ENCODE peak calls at places on chromosomes 3 and 15, in nine cellular contexts. P is hepatocyte, Q is PC-3, L is GM23248, V is IMR-90, Y is GM12878, D is mesenchymal stem cell, G is GM23338, C is neuronal stem cell. M is an unnamed sample.

GRCh38 chr3:62670351-62670750 is 204.9 kb downstream of the CADPS start:
- DNase-seq in P (peak; percentile 18), Q (no peak), L (peak; percentile 63), V (no peak), Y (no peak), D (no peak), G (no peak), C (no peak), M (peak; percentile 44)

GRCh38 chr3:6326760-6327159 is 534.2 kb upstream of the GRM7 start:
- DNase-seq in P (no peak), Q (no peak), L (no peak), V (no peak), Y (no peak), D (no peak), G (no peak), C (peak; percentile 1), M (no peak)

GRCh38 chr3:51718547-51719412 is 11.9 kb downstream of the GRM2 start:
- DNase-seq in P (peak; percentile 78), Q (peak; percentile 80), L (peak; percentile 76), V (peak; percentile 20), Y (peak; percentile 23), D (peak; percentile 23), G (peak; percentile 93), C (peak; percentile 63), M (peak; percentile 7)

GRCh38 chr3:122246214-122246613 is 62.7 kb downstream of the CASR start:
- DNase-seq in P (no peak), Q (no peak), L (peak; percentile 32), V (peak; percentile 20), Y (no peak), D (peak; percentile 26), G (no peak), C (no peak), M (peak; percentile 57)

GRCh38 chr15:79994651-79995050 is 23.7 kb upstream of the BCL2A1 start:
- DNase-seq in P (no peak), Q (peak; percentile 67), L (peak; percentile 57), V (peak; percentile 59), Y (no peak), D (peak; percentile 20), G (no peak), C (no peak), M (no peak)

GRCh38 chr3:13845806-13846205 is 34.1 kb downstream of the WNT7A start:
- DNase-seq in P (no peak), Q (no peak), L (no peak), V (no peak), Y (no peak), D (no peak), G (no peak), C (no peak), M (no peak)

GRCh38 chr15:44796508-44796907 is 60.2 kb downstream of the TRIM69 start:
- DNase-seq in P (no peak), Q (no peak), L (no peak), V (no peak), Y (no peak), D (no peak), G (no peak), C (no peak), M (no peak)

GRCh38 chr15:95972136-95972553 is 358.4 kb upstream of the NR2F2 start:
- DNase-seq in P (peak; percentile 49), Q (no peak), L (peak; percentile 90), V (peak; percentile 85), Y (no peak), D (peak; percentile 59), G (no peak), C (no peak), M (peak; percentile 88)

GRCh38 chr15:58274885-58275284 is 136.7 kb downstream of the AQP9 start:
- DNase-seq in P (no peak), Q (no peak), L (no peak), V (no peak), Y (no peak), D (no peak), G (no peak), C (no peak), M (no peak)

GRCh38 chr3:58271901-58272501 is 34.0 kb upstream of the RPP14 start:
- DNase-seq in P (no peak), Q (peak; percentile 82), L (peak; percentile 93), V (peak; percentile 93), Y (no peak), D (peak; percentile 81), G (no peak), C (no peak), M (peak; percentile 92)

GRCh38 chr3:108103040-108103751 is 12.4 kb upstream of the CD47 start:
- DNase-seq in P (no peak), Q (no peak), L (no peak), V (no peak), Y (no peak), D (no peak), G (peak; percentile 20), C (no peak), M (no peak)

GRCh38 chr3:63295806-63296205 is 17.7 kb downstream of the SYNPR start:
- DNase-seq in P (no peak), Q (no peak), L (no peak), V (no peak), Y (no peak), D (no peak), G (no peak), C (no peak), M (no peak)

GRCh38 chr15:97684249-97684648 is 276.3 kb upstream of the ARRDC4 start:
- DNase-seq in P (no peak), Q (no peak), L (no peak), V (no peak), Y (no peak), D (no peak), G (no peak), C (no peak), M (no peak)

GRCh38 chr3:50268276-50268675 is 671 bp upstream of the SEMA3B start:
- DNase-seq in P (no peak), Q (no peak), L (no peak), V (no peak), Y (no peak), D (no peak), G (no peak), C (no peak), M (no peak)
- H3K4me1 ChIP-seq in P (peaks cover 89% of the 10 kb centered on the region), Q (peaks cover 62% of the 10 kb centered on the region), L (peaks cover 43% of the 10 kb centered on the region), V (peaks cover 67% of the 10 kb centered on the region), Y (peaks cover 5% of the 10 kb centered on the region), D (peaks cover 78% of the 10 kb centered on the region), G (peaks cover 48% of the 10 kb centered on the region), C (peaks cover 57% of the 10 kb centered on the region), M (peaks cover 64% of the 10 kb centered on the region)

GRCh38 chr15:35442734-35443133 is 103.2 kb downstream of the DPH6 start:
- DNase-seq in P (no peak), Q (no peak), L (peak; percentile 6), V (no peak), Y (no peak), D (no peak), G (no peak), C (no peak), M (peak; percentile 18)

GRCh38 chr15:35436422-35436821 is 109.5 kb downstream of the DPH6 start:
- DNase-seq in P (no peak), Q (no peak), L (no peak), V (no peak), Y (no peak), D (no peak), G (peak; percentile 37), C (no peak), M (no peak)

GRCh38 chr15:35440265-35440664 is 105.7 kb downstream of the DPH6 start:
- DNase-seq in P (no peak), Q (no peak), L (no peak), V (no peak), Y (no peak), D (no peak), G (no peak), C (no peak), M (no peak)

GRCh38 chr15:35437157-35437556 is 108.8 kb downstream of the DPH6 start:
- DNase-seq in P (no peak), Q (peak; percentile 37), L (peak; percentile 27), V (peak; percentile 23), Y (no peak), D (peak; percentile 43), G (peak; percentile 54), C (no peak), M (peak; percentile 32)

DNA sequence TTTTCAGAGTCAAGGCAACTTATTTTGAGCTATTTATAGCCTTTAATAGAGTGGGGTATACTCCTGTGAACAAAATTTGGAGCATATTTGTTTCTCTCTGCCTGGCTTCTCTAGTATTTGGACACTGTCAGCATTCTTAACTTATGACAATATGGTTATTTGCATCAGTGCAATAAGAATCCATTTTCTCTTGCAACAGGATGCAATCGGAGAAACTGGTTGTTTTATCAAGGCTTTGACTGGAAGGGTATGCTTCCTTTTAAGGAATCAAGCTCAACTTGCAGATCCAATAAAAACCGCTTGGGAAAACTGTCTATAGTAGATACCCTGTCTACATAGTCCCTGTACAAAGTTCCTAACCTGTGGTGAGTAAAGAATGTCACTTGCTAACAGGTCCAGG is 106.7 kb downstream of the DPH6 start:
- DNase-seq in P (no peak), Q (peak; percentile 6), L (peak; percentile 72), V (peak; percentile 88), Y (no peak), D (peak; percentile 70), G (no peak), C (no peak), M (peak; percentile 87)
- H2AFZ ChIP-seq in P (no peak overlapping the region), Q (no peak overlapping the region), L (peak overlapping the region; percentile 51), V (no peak overlapping the region), Y (no peak overlapping the region), D (no peak overlapping the region), G (no peak overlapping the region), C (no peak overlapping the region), M (no peak overlapping the region)

GRCh38 chr3:149534082-149534481 is 59.6 kb downstream of the TM4SF4 start:
- DNase-seq in P (no peak), Q (no peak), L (no peak), V (no peak), Y (no peak), D (no peak), G (no peak), C (no peak), M (no peak)
- H3K36me3 ChIP-seq in P (peaks cover 4% of the 10 kb centered on the region), Q (peaks cover 17% of the 10 kb centered on the region), L (no peaks in the 10 kb centered on the region), V (peaks cover 3% of the 10 kb centered on the region), Y (no peaks in the 10 kb centered on the region), D (peaks cover 7% of the 10 kb centered on the region), G (no peaks in the 10 kb centered on the region), C (no peaks in the 10 kb centered on the region), M (no peaks in the 10 kb centered on the region)

DNA sequence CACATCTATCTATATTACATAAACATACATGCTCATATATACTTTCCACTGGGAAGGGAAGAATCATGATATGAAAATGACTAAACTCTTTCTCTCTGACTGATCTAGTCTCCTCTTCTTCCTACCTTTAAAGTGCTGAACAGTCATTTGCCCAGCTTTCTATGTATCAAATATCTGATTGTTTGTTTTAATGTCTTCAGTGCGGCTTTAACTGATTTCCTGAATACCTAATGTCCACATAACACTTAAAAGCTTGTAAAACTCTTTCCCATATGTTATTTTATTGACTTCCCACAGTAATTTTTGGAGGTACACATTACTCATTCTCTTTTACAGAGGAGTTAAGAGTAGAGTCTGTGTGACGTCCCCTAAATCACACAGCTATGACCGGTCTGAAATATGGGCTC is 28.2 kb downstream of the CPOX start:
- DNase-seq in P (no peak), Q (peak; percentile 84), L (no peak), V (no peak), Y (no peak), D (no peak), G (no peak), C (no peak), M (no peak)
- H3K4me1 ChIP-seq in P (no peaks in the 10 kb centered on the region), Q (peaks cover 50% of the 10 kb centered on the region), L (peaks cover 25% of the 10 kb centered on the region), V (no peaks in the 10 kb centered on the region), Y (peaks cover 42% of the 10 kb centered on the region), D (no peaks in the 10 kb centered on the region), G (no peaks in the 10 kb centered on the region), C (no peaks in the 10 kb centered on the region), M (no peaks in the 10 kb centered on the region)

M was measured in fibroblast of lung.